ENCODE peak calls at places on chromosomes 6 and 20, in nine cellular contexts. I, U, Z, L, M, X, R, P and W are unnamed samples.

GRCh38 chr6:97563529-97563928 is 280.5 kb upstream of the MMS22L start:
- DNase-seq in I (no peak), U (no peak), Z (peak), L (no peak), M (no peak), X (no peak), R (no peak), P (no peak), W (no peak)

GRCh38 chr6:5205877-5206840 is 54.6 kb downstream of the LYRM4 start:
- DNase-seq in I (peak), U (peak), Z (no peak), L (no peak), M (no peak), X (no peak), R (peak), P (no peak), W (peak)

GRCh38 chr6:36820700-36821580 is 18.3 kb downstream of the CPNE5 start:
- DNase-seq in I (no peak), U (no peak), Z (no peak), L (no peak), M (no peak), X (no peak), R (peak), P (no peak), W (no peak)

GRCh38 chr20:25576783-25577530 is 8.4 kb downstream of the NINL start:
- DNase-seq in I (no peak), U (no peak), Z (no peak), L (no peak), M (no peak), X (no peak), R (no peak), P (no peak), W (no peak)

GRCh38 chr6:132868057-132868456 is 53.7 kb downstream of the RPS12 start:
- DNase-seq in I (no peak), U (no peak), Z (no peak), L (no peak), M (no peak), X (no peak), R (no peak), P (no peak), W (no peak)

GRCh38 chr20:11564491-11564890 is 353.2 kb upstream of the BTBD3 start:
- DNase-seq in I (no peak), U (no peak), Z (no peak), L (no peak), M (no peak), X (no peak), R (no peak), P (no peak), W (no peak)

GRCh38 chr6:36692861-36693702 is 4.5 kb upstream of the RAB44 start:
- DNase-seq in I (no peak), U (no peak), Z (no peak), L (no peak), M (no peak), X (no peak), R (no peak), P (no peak), W (no peak)

GRCh38 chr20:46276531-46276930 is 31.8 kb downstream of the CDH22 start:
- DNase-seq in I (no peak), U (no peak), Z (no peak), L (no peak), M (no peak), X (no peak), R (no peak), P (no peak), W (no peak)

GRCh38 chr20:33648396-33649004 is 13.6 kb upstream of the C20orf144 start:
- DNase-seq in I (no peak), U (no peak), Z (no peak), L (no peak), M (no peak), X (no peak), R (no peak), P (no peak), W (no peak)

GRCh38 chr20:5600982-5601381 is 149.2 kb upstream of the SHLD1 start:
- DNase-seq in I (no peak), U (no peak), Z (no peak), L (no peak), M (no peak), X (no peak), R (no peak), P (no peak), W (no peak)

GRCh38 chr6:116975600-116975999 is 98.6 kb downstream of the RFX6 start:
- DNase-seq in I (no peak), U (no peak), Z (no peak), L (no peak), M (no peak), X (no peak), R (no peak), P (no peak), W (no peak)

GRCh38 chr6:116649129-116649528 is 19.4 kb downstream of the ZUP1 start:
- DNase-seq in I (no peak), U (no peak), Z (no peak), L (no peak), M (no peak), X (no peak), R (no peak), P (no peak), W (no peak)

GRCh38 chr6:70686548-70687133 is 19.0 kb downstream of the SMAP1 start:
- DNase-seq in I (no peak), U (no peak), Z (peak), L (no peak), M (no peak), X (no peak), R (peak), P (no peak), W (peak)

GRCh38 chr6:35634316-35634715 is 54.4 kb downstream of the FKBP5 start:
- DNase-seq in I (no peak), U (no peak), Z (no peak), L (no peak), M (no peak), X (no peak), R (no peak), P (no peak), W (no peak)

GRCh38 chr6:170489836-170490235 is 63.3 kb downstream of the PSMB1 start:
- DNase-seq in I (no peak), U (no peak), Z (no peak), L (no peak), M (no peak), X (no peak), R (no peak), P (no peak), W (no peak)